ENCODE peak calls at places on chromosomes 3 and 15, in seven cellular contexts. U is NCI-H1092 treated with DMSO at 0.1 percent for 48 hours, I is heart left ventricle, O is NCI-H1436, S is fibroblast of villous mesenchyme, X is HFFc6, G is fibroblast of the aortic adventitia. W is an unnamed sample.

GRCh38 chr15:68709826-68710225 is 110.9 kb downstream of the ANP32A start:
- DNase-seq in U (no peak), O (no peak), X (no peak), I (no peak), S (no peak), G (no peak), W (no peak)

GRCh38 chr15:24068102-24068501 is 381.0 kb upstream of the NDN start:
- DNase-seq in O (no peak), X (no peak), S (no peak), G (no peak), U (no peak), I (no peak), W (no peak)

GRCh38 chr15:66834863-66835557 is 133.0 kb downstream of the SMAD6 start:
- DNase-seq in S (no peak), I (no peak), X (no peak), O (no peak), G (no peak), U (no peak), W (no peak)

GRCh38 chr15:56228352-56228751 is 15.3 kb downstream of the RFX7 start:
- DNase-seq in I (no peak), S (no peak), U (no peak), G (no peak), O (no peak), X (no peak), W (no peak)

GRCh38 chr3:16665282-16665741 is 60.1 kb upstream of the DAZL start:
- DNase-seq in U (no peak), I (no peak), X (peak; percentile 42), G (peak; percentile 33), S (peak; percentile 28), O (no peak), W (peak; percentile 56)

GRCh38 chr3:153026026-153026425 is 136.0 kb upstream of the RAP2B start:
- DNase-seq in U (no peak), X (peak; percentile 43), O (peak; percentile 3), S (peak; percentile 55), I (no peak), G (peak; percentile 76), W (peak; percentile 74)

GRCh38 chr3:172467170-172467824 is 19.0 kb upstream of the GHSR start:
- DNase-seq in O (no peak), G (no peak), S (peak; percentile 48), U (no peak), X (peak; percentile 9), I (no peak), W (peak; percentile 60)

GRCh38 chr3:30233924-30234666 is 372.3 kb upstream of the TGFBR2 start:
- DNase-seq in G (peak; percentile 31), I (no peak), U (no peak), X (no peak), O (no peak), S (peak; percentile 69), W (no peak)

GRCh38 chr3:36695769-36696137 is 68.6 kb downstream of the DCLK3 start:
- DNase-seq in U (no peak), I (no peak), X (peak; percentile 61), G (peak; percentile 74), O (no peak), S (peak; percentile 14), W (peak; percentile 85)

GRCh38 chr3:123657578-123657977 is 72.7 kb upstream of the HACD2 start:
- DNase-seq in I (no peak), U (no peak), S (peak; percentile 76), X (no peak), G (no peak), O (no peak), W (peak; percentile 41)

GRCh38 chr3:131072845-131073244 is 46.2 kb downstream of the NEK11 start:
- DNase-seq in U (no peak), G (peak; percentile 95), X (peak; percentile 25), O (no peak), I (peak; percentile 47), S (peak; percentile 32), W (peak; percentile 52)

GRCh38 chr3:64824281-64824980 is 136.6 kb upstream of the ADAMTS9 start:
- DNase-seq in X (no peak), I (no peak), S (peak; percentile 18), U (no peak), G (peak; percentile 4), O (no peak), W (no peak)

GRCh38 chr3:11283126-11283478 is 10.9 kb downstream of the ATG7 start:
- DNase-seq in O (no peak), S (no peak), G (no peak), U (no peak), I (no peak), X (no peak), W (no peak)

GRCh38 chr15:78454992-78455391 is 17.0 kb downstream of the IREB2 start:
- DNase-seq in X (no peak), G (no peak), S (no peak), U (no peak), O (no peak), I (no peak), W (no peak)

GRCh38 chr3:111244760-111245159 is 173.1 kb downstream of the NECTIN3 start:
- DNase-seq in S (no peak), G (no peak), X (peak; percentile 32), U (no peak), I (no peak), O (no peak), W (peak; percentile 69)

GRCh38 chr3:9064251-9064650 is 101.0 kb upstream of the RAD18 start:
- DNase-seq in X (no peak), U (no peak), I (no peak), S (no peak), G (no peak), O (no peak), W (no peak)

GRCh38 chr15:64597469-64597806 is 137.1 kb downstream of the ZNF609 start:
- DNase-seq in U (no peak), X (peak; percentile 6), S (no peak), O (peak; percentile 54), I (no peak), G (no peak), W (no peak)